ENCODE peak calls at places on chromosomes 13 and 19, in seven cellular contexts. H, F, M, Y, E, X and T are unnamed samples.

GRCh38 chr19:37969695-37970094 is 62.7 kb downstream of the SIPA1L3 start:
- DNase-seq in X (no peak), H (no peak), F (no peak), Y (no peak), M (no peak), E (no peak), T (no peak)

GRCh38 chr13:37179646-37180045 is 74.2 kb upstream of the CSNK1A1L start:
- DNase-seq in F (no peak), E (no peak), X (no peak), M (no peak), Y (no peak), H (no peak), T (no peak)

GRCh38 chr13:36420437-36420891 is 11.8 kb upstream of the CCNA1 start:
- DNase-seq in X (no peak), M (peak; percentile 93), F (peak; percentile 10), H (peak; percentile 56), Y (peak; percentile 85), E (peak; percentile 53), T (peak; percentile 94)

GRCh38 chr19:5592531-5592930 is 24.8 kb upstream of the TINCR start:
- DNase-seq in F (no peak), Y (no peak), H (no peak), M (no peak), E (no peak), X (no peak), T (no peak)

GRCh38 chr19:19460761-19461265 is 54.5 kb downstream of the TSSK6 start:
- DNase-seq in M (peak; percentile 95), Y (peak; percentile 46), H (peak; percentile 71), E (no peak), X (peak; percentile 37), F (peak; percentile 50), T (peak; percentile 93)

GRCh38 chr13:45004096-45004495 is 14.8 kb downstream of the GPALPP1 start:
- DNase-seq in E (no peak), M (no peak), Y (no peak), H (no peak), X (no peak), F (no peak), T (no peak)

GRCh38 chr19:5166262-5166661 is 174.3 kb downstream of the PTPRS start:
- DNase-seq in X (no peak), F (no peak), Y (no peak), H (no peak), M (no peak), E (no peak), T (no peak)

GRCh38 chr13:114118086-114118762 is 14.2 kb downstream of the RASA3 start:
- DNase-seq in X (no peak), F (no peak), Y (no peak), M (no peak), E (no peak), H (no peak), T (no peak)

GRCh38 chr19:44816301-44816700 is 7.4 kb downstream of the BCAM start:
- DNase-seq in H (no peak), F (no peak), E (no peak), Y (no peak), X (no peak), M (no peak), T (no peak)

GRCh38 chr13:27053902-27054595 is 117.6 kb downstream of the USP12 start:
- DNase-seq in Y (no peak), H (no peak), X (no peak), E (peak; percentile 55), F (no peak), M (no peak), T (no peak)

GRCh38 chr19:46124638-46125115 is at the start of gene IGFL3:
- DNase-seq in M (no peak), E (no peak), Y (no peak), X (no peak), H (no peak), F (no peak), T (peak; percentile 75)

GRCh38 chr13:68428292-68428691 is 1198.2 kb upstream of the PCDH9 start:
- DNase-seq in F (no peak), H (no peak), M (no peak), E (no peak), Y (no peak), X (no peak), T (no peak)

GRCh38 chr19:920051-920857 is 3.1 kb downstream of the KISS1R start:
- DNase-seq in Y (peak; percentile 43), H (no peak), M (no peak), X (no peak), E (peak; percentile 70), F (peak; percentile 65), T (no peak)

GRCh38 chr13:81058211-81058915 is 717.4 kb upstream of the SPRY2 start:
- DNase-seq in H (no peak), X (no peak), M (no peak), Y (no peak), F (no peak), E (no peak), T (no peak)